ENCODE peak calls at places on chromosomes 12 and 14, in six cellular contexts. One of them, this sample, is unnamed.

GRCh38 chr12:46046436-46046835 is 56.1 kb upstream of the SCAF11 start:
- DNase-seq in dorsolateral prefrontal cortex: no peak
- DNase-seq in brain microvascular endothelial cell: no peak
- DNase-seq in small intestine: no peak
- DNase-seq in GM12865: no peak
- DNase-seq in ovary: no peak
- DNase-seq in this sample: no peak

GRCh38 chr12:75759842-75760260 is 248.4 kb upstream of the KRR1 start:
- DNase-seq in dorsolateral prefrontal cortex: no peak
- DNase-seq in brain microvascular endothelial cell: peak; percentile 67
- DNase-seq in small intestine: no peak
- DNase-seq in GM12865: no peak
- DNase-seq in ovary: no peak
- DNase-seq in this sample: no peak

GRCh38 chr12:55703288-55703687 is 4.4 kb downstream of the ITGA7 start:
- DNase-seq in dorsolateral prefrontal cortex: no peak
- DNase-seq in brain microvascular endothelial cell: no peak
- DNase-seq in small intestine: no peak
- DNase-seq in GM12865: no peak
- DNase-seq in ovary: no peak
- DNase-seq in this sample: peak; percentile 36

GRCh38 chr12:52141875-52142274 is 49.9 kb downstream of the KRT80 start:
- DNase-seq in dorsolateral prefrontal cortex: no peak
- DNase-seq in brain microvascular endothelial cell: no peak
- DNase-seq in small intestine: no peak
- DNase-seq in GM12865: no peak
- DNase-seq in ovary: no peak
- DNase-seq in this sample: no peak

GRCh38 chr12:122951406-122951805 is 14.9 kb downstream of the ABCB9 start:
- DNase-seq in dorsolateral prefrontal cortex: no peak
- DNase-seq in brain microvascular endothelial cell: peak; percentile 59
- DNase-seq in small intestine: peak; percentile 96
- DNase-seq in GM12865: peak; percentile 43
- DNase-seq in ovary: no peak
- DNase-seq in this sample: no peak

GRCh38 chr14:64861916-64862315 is 17.8 kb downstream of the SPTB start:
- DNase-seq in dorsolateral prefrontal cortex: no peak
- DNase-seq in brain microvascular endothelial cell: no peak
- DNase-seq in small intestine: no peak
- DNase-seq in GM12865: no peak
- DNase-seq in ovary: no peak
- DNase-seq in this sample: no peak

GRCh38 chr12:114447274-114447716 is 41.4 kb upstream of the TBX5 start:
- DNase-seq in dorsolateral prefrontal cortex: no peak
- DNase-seq in brain microvascular endothelial cell: no peak
- DNase-seq in small intestine: no peak
- DNase-seq in GM12865: no peak
- DNase-seq in ovary: no peak
- DNase-seq in this sample: no peak

GRCh38 chr12:8689606-8690175 is 8.1 kb upstream of the RIMKLB start:
- DNase-seq in dorsolateral prefrontal cortex: no peak
- DNase-seq in brain microvascular endothelial cell: no peak
- DNase-seq in small intestine: no peak
- DNase-seq in GM12865: no peak
- DNase-seq in ovary: no peak
- DNase-seq in this sample: peak; percentile 22

GRCh38 chr12:111429760-111430417 is 24.2 kb downstream of the SH2B3 start:
- DNase-seq in dorsolateral prefrontal cortex: no peak
- DNase-seq in brain microvascular endothelial cell: no peak
- DNase-seq in small intestine: peak; percentile 39
- DNase-seq in GM12865: peak; percentile 79
- DNase-seq in ovary: no peak
- DNase-seq in this sample: no peak

GRCh38 chr14:104820669-104821228 is 19.8 kb downstream of the ZBTB42 start:
- DNase-seq in dorsolateral prefrontal cortex: peak; percentile 76
- DNase-seq in brain microvascular endothelial cell: peak; percentile 62
- DNase-seq in small intestine: peak; percentile 63
- DNase-seq in GM12865: no peak
- DNase-seq in ovary: peak; percentile 46
- DNase-seq in this sample: no peak

GRCh38 chr12:88934163-88934747 is 354.0 kb upstream of the KITLG start:
- DNase-seq in dorsolateral prefrontal cortex: no peak
- DNase-seq in brain microvascular endothelial cell: no peak
- DNase-seq in small intestine: peak; percentile 87
- DNase-seq in GM12865: no peak
- DNase-seq in ovary: no peak
- DNase-seq in this sample: no peak

GRCh38 chr12:9794484-9795063 is 32.7 kb upstream of the KLRF1 start:
- DNase-seq in dorsolateral prefrontal cortex: no peak
- DNase-seq in brain microvascular endothelial cell: no peak
- DNase-seq in small intestine: no peak
- DNase-seq in GM12865: peak; percentile 35
- DNase-seq in ovary: no peak
- DNase-seq in this sample: no peak

GRCh38 chr12:88882662-88883061 is 302.4 kb upstream of the KITLG start:
- DNase-seq in dorsolateral prefrontal cortex: no peak
- DNase-seq in brain microvascular endothelial cell: no peak
- DNase-seq in small intestine: no peak
- DNase-seq in GM12865: no peak
- DNase-seq in ovary: no peak
- DNase-seq in this sample: no peak

GRCh38 chr14:79730911-79731310 is 480.4 kb downstream of the DIO2 start:
- DNase-seq in dorsolateral prefrontal cortex: no peak
- DNase-seq in brain microvascular endothelial cell: peak; percentile 53
- DNase-seq in small intestine: no peak
- DNase-seq in GM12865: peak; percentile 15
- DNase-seq in ovary: no peak
- DNase-seq in this sample: no peak

GRCh38 chr12:112168561-112168971 is 43.2 kb downstream of the TRAFD1 start:
- DNase-seq in dorsolateral prefrontal cortex: no peak
- DNase-seq in brain microvascular endothelial cell: no peak
- DNase-seq in small intestine: no peak
- DNase-seq in GM12865: no peak
- DNase-seq in ovary: no peak
- DNase-seq in this sample: no peak

GRCh38 chr14:58426819-58427288 is 477 bp downstream of the TIMM9 start:
- DNase-seq in dorsolateral prefrontal cortex: peak; percentile 70
- DNase-seq in brain microvascular endothelial cell: peak; percentile 47
- DNase-seq in small intestine: peak; percentile 61
- DNase-seq in GM12865: peak; percentile 79
- DNase-seq in ovary: peak; percentile 64
- DNase-seq in this sample: no peak

GRCh38 chr14:104388631-104389325 is 190.8 kb upstream of the C14orf180 start:
- DNase-seq in dorsolateral prefrontal cortex: no peak
- DNase-seq in brain microvascular endothelial cell: no peak
- DNase-seq in small intestine: no peak
- DNase-seq in GM12865: no peak
- DNase-seq in ovary: no peak
- DNase-seq in this sample: peak; percentile 53

GRCh38 chr12:8950287-8950574 is 786 bp upstream of the M6PR start:
- DNase-seq in dorsolateral prefrontal cortex: no peak
- DNase-seq in brain microvascular endothelial cell: no peak
- DNase-seq in small intestine: no peak
- DNase-seq in GM12865: no peak
- DNase-seq in ovary: no peak
- DNase-seq in this sample: no peak

GRCh38 chr14:74508292-74508731 is 14.7 kb downstream of the ISCA2 start:
- DNase-seq in dorsolateral prefrontal cortex: no peak
- DNase-seq in brain microvascular endothelial cell: no peak
- DNase-seq in small intestine: no peak
- DNase-seq in GM12865: no peak
- DNase-seq in ovary: no peak
- DNase-seq in this sample: no peak

GRCh38 chr14:91373591-91374245 is 43.9 kb downstream of the CCDC88C start:
- DNase-seq in dorsolateral prefrontal cortex: no peak
- DNase-seq in brain microvascular endothelial cell: no peak
- DNase-seq in small intestine: peak; percentile 59
- DNase-seq in GM12865: peak; percentile 92
- DNase-seq in ovary: no peak
- DNase-seq in this sample: no peak

GRCh38 chr14:105945891-105946290 is 419.5 kb downstream of the TMEM121 start:
- DNase-seq in dorsolateral prefrontal cortex: no peak
- DNase-seq in brain microvascular endothelial cell: no peak
- DNase-seq in small intestine: no peak
- DNase-seq in GM12865: peak; percentile 28
- DNase-seq in ovary: no peak
- DNase-seq in this sample: no peak

GRCh38 chr14:100641274-100641860 is 54.1 kb upstream of the BEGAIN start:
- DNase-seq in dorsolateral prefrontal cortex: no peak
- DNase-seq in brain microvascular endothelial cell: no peak
- DNase-seq in small intestine: peak; percentile 77
- DNase-seq in GM12865: no peak
- DNase-seq in ovary: no peak
- DNase-seq in this sample: no peak

GRCh38 chr14:30608533-30609006 is 13.5 kb upstream of the SCFD1 start:
- DNase-seq in dorsolateral prefrontal cortex: no peak
- DNase-seq in brain microvascular endothelial cell: peak; percentile 63
- DNase-seq in small intestine: peak; percentile 80
- DNase-seq in GM12865: no peak
- DNase-seq in ovary: no peak
- DNase-seq in this sample: no peak

GRCh38 chr12:53775478-53776145 is 23.8 kb upstream of the CISTR start:
- DNase-seq in dorsolateral prefrontal cortex: no peak
- DNase-seq in brain microvascular endothelial cell: no peak
- DNase-seq in small intestine: no peak
- DNase-seq in GM12865: no peak
- DNase-seq in ovary: peak; percentile 66
- DNase-seq in this sample: peak; percentile 72

GRCh38 chr12:9662488-9662887 is 7.0 kb upstream of the CLEC2D start:
- DNase-seq in dorsolateral prefrontal cortex: no peak
- DNase-seq in brain microvascular endothelial cell: no peak
- DNase-seq in small intestine: no peak
- DNase-seq in GM12865: no peak
- DNase-seq in ovary: no peak
- DNase-seq in this sample: no peak

DNA sequence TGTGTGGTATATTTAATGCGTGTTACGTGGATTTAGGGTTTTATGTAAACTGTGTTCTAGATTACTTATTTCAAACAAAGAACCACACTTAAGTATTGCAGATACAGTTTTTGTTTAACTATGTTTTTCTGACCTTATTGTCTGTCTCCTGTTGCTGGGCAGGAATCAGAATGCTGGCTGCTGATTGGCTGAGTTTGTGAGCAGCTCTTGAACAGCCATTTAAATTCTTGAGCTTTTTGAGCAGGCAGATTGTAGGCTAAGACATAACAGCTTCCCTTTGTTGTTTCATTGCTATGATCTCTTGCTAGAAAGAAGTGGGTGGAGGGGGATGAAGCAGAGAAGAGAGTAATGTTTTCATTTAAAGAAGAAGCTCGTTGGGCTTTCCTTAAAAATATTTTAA is 52.2 kb downstream of the ATF7IP start:
- DNase-seq in dorsolateral prefrontal cortex: peak; percentile 73
- DNase-seq in brain microvascular endothelial cell: peak; percentile 96
- DNase-seq in small intestine: peak; percentile 57
- DNase-seq in GM12865: peak; percentile 40
- DNase-seq in ovary: no peak
- DNase-seq in this sample: peak; percentile 72
- H3K4me3 ChIP-seq in dorsolateral prefrontal cortex: peak overlapping the region; percentile 40
- H3K4me3 ChIP-seq in brain microvascular endothelial cell: no peak overlapping the region
- H3K4me3 ChIP-seq in small intestine: no peak overlapping the region
- H3K4me3 ChIP-seq in GM12865: no peak overlapping the region
- H3K4me3 ChIP-seq in ovary: no peak overlapping the region
- H3K4me3 ChIP-seq in this sample: no peak overlapping the region

GRCh38 chr12:6974180-6974579 is 3.5 kb downstream of the EMG1 start:
- DNase-seq in dorsolateral prefrontal cortex: no peak
- DNase-seq in brain microvascular endothelial cell: no peak
- DNase-seq in small intestine: no peak
- DNase-seq in GM12865: no peak
- DNase-seq in ovary: no peak
- DNase-seq in this sample: no peak
- H3K4me3 ChIP-seq in dorsolateral prefrontal cortex: no peak overlapping the region
- H3K4me3 ChIP-seq in brain microvascular endothelial cell: no peak overlapping the region
- H3K4me3 ChIP-seq in small intestine: no peak overlapping the region
- H3K4me3 ChIP-seq in GM12865: no peak overlapping the region
- H3K4me3 ChIP-seq in ovary: no peak overlapping the region
- H3K4me3 ChIP-seq in this sample: no peak overlapping the region

GRCh38 chr12:31369712-31370521 is 44.0 kb upstream of the SINHCAF start:
- DNase-seq in dorsolateral prefrontal cortex: no peak
- DNase-seq in brain microvascular endothelial cell: peak; percentile 24
- DNase-seq in small intestine: peak; percentile 69
- DNase-seq in GM12865: no peak
- DNase-seq in ovary: peak; percentile 59
- DNase-seq in this sample: no peak
- H3K4me3 ChIP-seq in dorsolateral prefrontal cortex: no peak overlapping the region
- H3K4me3 ChIP-seq in brain microvascular endothelial cell: peak overlapping the region; percentile 27
- H3K4me3 ChIP-seq in small intestine: no peak overlapping the region
- H3K4me3 ChIP-seq in GM12865: no peak overlapping the region
- H3K4me3 ChIP-seq in ovary: peak overlapping the region; percentile 0
- H3K4me3 ChIP-seq in this sample: peak overlapping the region; percentile 42

GRCh38 chr14:52873694-52874093 is 77.2 kb downstream of the FERMT2 start:
- DNase-seq in dorsolateral prefrontal cortex: no peak
- DNase-seq in brain microvascular endothelial cell: no peak
- DNase-seq in small intestine: no peak
- DNase-seq in GM12865: no peak
- DNase-seq in ovary: no peak
- DNase-seq in this sample: no peak
- H3K4me3 ChIP-seq in dorsolateral prefrontal cortex: no peak overlapping the region
- H3K4me3 ChIP-seq in brain microvascular endothelial cell: no peak overlapping the region
- H3K4me3 ChIP-seq in small intestine: no peak overlapping the region
- H3K4me3 ChIP-seq in GM12865: no peak overlapping the region
- H3K4me3 ChIP-seq in ovary: no peak overlapping the region
- H3K4me3 ChIP-seq in this sample: no peak overlapping the region

DNA sequence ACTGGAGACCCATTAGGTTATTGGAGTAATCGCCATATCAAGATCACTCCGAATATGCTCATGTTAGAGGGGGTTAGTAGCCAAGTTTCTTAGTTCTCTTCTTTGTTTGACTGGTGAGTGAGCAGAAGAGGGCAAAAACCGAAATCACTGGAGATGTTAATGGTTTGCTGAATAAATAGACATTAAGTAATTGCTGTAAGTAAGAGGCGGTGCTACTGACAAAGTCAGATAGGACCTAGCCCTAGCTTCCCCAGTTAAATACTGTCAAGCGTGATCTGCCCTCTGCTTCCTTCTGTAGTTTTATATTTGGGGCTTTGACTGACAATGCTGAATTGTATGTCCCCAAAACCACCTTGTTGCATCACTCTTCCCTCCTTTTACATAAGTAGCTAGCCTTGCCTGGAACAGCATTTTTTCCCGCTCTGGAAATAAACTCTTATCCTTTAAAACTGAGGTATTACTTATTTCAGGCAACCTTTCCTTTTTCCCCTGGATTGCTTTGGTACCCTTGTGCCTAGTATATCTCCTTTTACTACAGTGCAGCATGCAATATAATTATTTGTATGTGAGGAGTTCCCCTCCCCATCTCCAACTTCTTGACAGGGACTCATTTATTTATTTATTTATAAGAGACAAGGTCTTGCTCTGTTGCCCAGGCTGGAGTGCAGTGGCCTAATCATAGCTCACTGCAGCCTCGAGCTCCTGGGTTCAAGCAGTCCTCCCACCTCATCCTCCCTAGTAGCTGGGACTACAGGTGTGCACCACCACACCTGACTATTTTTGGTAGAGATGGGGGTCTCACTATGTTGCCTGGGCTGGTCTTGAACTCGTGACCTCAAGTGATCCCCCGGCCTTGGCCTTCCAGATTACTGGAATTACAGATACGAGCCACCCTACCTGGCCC is 1.4 kb downstream of the SNRPF start:
- DNase-seq in dorsolateral prefrontal cortex: no peak
- DNase-seq in brain microvascular endothelial cell: no peak
- DNase-seq in small intestine: no peak
- DNase-seq in GM12865: no peak
- DNase-seq in ovary: no peak
- DNase-seq in this sample: no peak
- H3K4me3 ChIP-seq in dorsolateral prefrontal cortex: peak overlapping the region; percentile 74
- H3K4me3 ChIP-seq in brain microvascular endothelial cell: peak overlapping the region; percentile 86
- H3K4me3 ChIP-seq in small intestine: peak overlapping the region; percentile 69
- H3K4me3 ChIP-seq in GM12865: peak overlapping the region; percentile 86
- H3K4me3 ChIP-seq in ovary: peak overlapping the region; percentile 85
- H3K4me3 ChIP-seq in this sample: peak overlapping the region; percentile 80

GRCh38 chr14:34692898-34693227 is 21.5 kb downstream of the CFL2 start:
- DNase-seq in dorsolateral prefrontal cortex: no peak
- DNase-seq in brain microvascular endothelial cell: no peak
- DNase-seq in small intestine: no peak
- DNase-seq in GM12865: no peak
- DNase-seq in ovary: no peak
- DNase-seq in this sample: no peak
- H3K4me3 ChIP-seq in dorsolateral prefrontal cortex: peak overlapping the region; percentile 6
- H3K4me3 ChIP-seq in brain microvascular endothelial cell: no peak overlapping the region
- H3K4me3 ChIP-seq in small intestine: no peak overlapping the region
- H3K4me3 ChIP-seq in GM12865: no peak overlapping the region
- H3K4me3 ChIP-seq in ovary: peak overlapping the region; percentile 17
- H3K4me3 ChIP-seq in this sample: peak overlapping the region; percentile 34